ENCODE peak calls at places on chromosomes 6 and 20, in nine cellular contexts. M is HCT116, Z is hepatocyte, K is GM23248, J is neural progenitor cell, A is SK-N-SH, L is PC-3, F is GM23338, I is MM.1S. R is an unnamed sample.

GRCh38 chr6:28266962-28267694 is at the start of gene ZSCAN26:
- DNase-seq in Z (peak; percentile 91), F (peak; percentile 96), J (peak; percentile 92), L (peak; percentile 93), M (peak; percentile 88), I (peak; percentile 85), K (peak; percentile 88), A (peak; percentile 85), R (peak; percentile 87)

GRCh38 chr6:119351005-119351394 is 1.4 kb upstream of the MAN1A1 start:
- DNase-seq in F (no peak), Z (peak; percentile 31), M (peak; percentile 22), I (peak; percentile 65), A (peak; percentile 32), L (peak; percentile 57), J (no peak), K (peak; percentile 75), R (peak; percentile 75)

GRCh38 chr20:62265365-62265764 is 27.0 kb downstream of the OSBPL2 start:
- DNase-seq in M (no peak), J (no peak), K (no peak), L (no peak), Z (no peak), F (no peak), A (no peak), I (no peak), R (no peak)

GRCh38 chr6:7785243-7785941 is 59.5 kb downstream of the BMP6 start:
- DNase-seq in M (no peak), K (no peak), I (no peak), Z (no peak), F (no peak), L (no peak), J (no peak), A (no peak), R (no peak)

GRCh38 chr6:43634702-43635303 is 837 bp upstream of the MAD2L1BP start:
- DNase-seq in A (no peak), Z (no peak), L (no peak), J (no peak), K (no peak), I (no peak), F (no peak), M (no peak), R (no peak)

GRCh38 chr20:2800590-2801458 is at the start of gene CPXM1:
- DNase-seq in F (peak; percentile 86), I (no peak), Z (peak; percentile 55), L (no peak), J (peak; percentile 90), A (peak; percentile 98), K (no peak), M (no peak), R (no peak)

GRCh38 chr6:5053864-5054426 is 31.2 kb upstream of the PPP1R3G start:
- DNase-seq in K (peak; percentile 19), I (peak; percentile 84), J (no peak), A (no peak), L (no peak), F (no peak), M (no peak), Z (no peak), R (no peak)

GRCh38 chr20:17824676-17825224 is 125.0 kb downstream of the BANF2 start:
- DNase-seq in L (no peak), A (no peak), F (no peak), Z (no peak), I (no peak), K (no peak), M (no peak), J (no peak), R (no peak)

GRCh38 chr6:7218586-7218985 is 94.4 kb downstream of the SSR1 start:
- DNase-seq in L (no peak), F (no peak), J (no peak), Z (no peak), A (no peak), K (no peak), M (no peak), I (no peak), R (no peak)

GRCh38 chr20:12723811-12724210 is 285.0 kb upstream of the SPTLC3 start:
- DNase-seq in L (no peak), K (no peak), F (no peak), M (no peak), J (no peak), I (no peak), A (no peak), Z (no peak), R (no peak)

GRCh38 chr6:147200711-147201110 is 3.5 kb upstream of the STXBP5 start:
- DNase-seq in M (no peak), F (no peak), L (no peak), Z (no peak), K (no peak), I (no peak), J (no peak), A (no peak), R (no peak)

GRCh38 chr6:137776786-137777185 is 90.3 kb upstream of the TNFAIP3 start:
- DNase-seq in L (peak; percentile 70), I (no peak), K (peak; percentile 16), Z (peak; percentile 35), A (no peak), J (no peak), M (no peak), F (no peak), R (no peak)

GRCh38 chr20:19692685-19693119 is 65.4 kb upstream of the RIN2 start:
- DNase-seq in Z (peak; percentile 66), I (peak; percentile 58), K (peak; percentile 58), L (peak; percentile 82), J (peak; percentile 61), M (peak; percentile 37), F (peak; percentile 77), A (peak; percentile 58), R (peak; percentile 40)

GRCh38 chr6:501891-502601 is 110.5 kb downstream of the IRF4 start:
- DNase-seq in Z (no peak), M (no peak), F (no peak), A (no peak), I (peak; percentile 8), K (no peak), J (peak; percentile 9), L (no peak), R (no peak)

GRCh38 chr6:75206338-75207210 is 721 bp upstream of the COL12A1 start:
- DNase-seq in L (no peak), M (no peak), A (peak; percentile 18), F (peak; percentile 32), Z (peak; percentile 32), J (peak; percentile 48), I (no peak), K (peak; percentile 81), R (no peak)

GRCh38 chr6:2021713-2022125 is 223.7 kb downstream of the GMDS start:
- DNase-seq in M (no peak), K (peak; percentile 63), F (no peak), J (peak; percentile 33), I (no peak), A (no peak), Z (peak; percentile 14), L (peak; percentile 66), R (no peak)

GRCh38 chr20:43751167-43752050 is 24.6 kb upstream of the GTSF1L start:
- DNase-seq in A (no peak), Z (no peak), M (no peak), F (no peak), L (peak; percentile 96), J (no peak), I (peak; percentile 97), K (peak; percentile 90), R (peak; percentile 55)

GRCh38 chr6:155054851-155055250 is 59.7 kb downstream of the TIAM2 start:
- DNase-seq in I (no peak), A (no peak), J (no peak), L (no peak), K (peak; percentile 38), M (no peak), Z (no peak), F (no peak), R (no peak)

GRCh38 chr6:160139420-160139851 is 17.8 kb downstream of the SLC22A1 start:
- DNase-seq in J (no peak), M (no peak), L (peak; percentile 81), Z (peak; percentile 58), F (no peak), K (peak; percentile 84), A (no peak), I (no peak), R (no peak)

GRCh38 chr20:41177636-41178035 is 40.3 kb downstream of the PLCG1 start:
- DNase-seq in J (no peak), K (peak; percentile 97), M (peak; percentile 8), L (peak; percentile 85), I (no peak), A (no peak), Z (peak; percentile 23), F (no peak), R (no peak)

GRCh38 chr6:118577972-118578371 is 29.9 kb downstream of the PLN start:
- DNase-seq in I (no peak), Z (no peak), M (no peak), L (no peak), F (no peak), A (no peak), K (no peak), J (no peak), R (no peak)

GRCh38 chr6:53418288-53418687 is 69.5 kb upstream of the ELOVL5 start:
- DNase-seq in L (no peak), I (no peak), A (no peak), Z (no peak), M (no peak), K (no peak), J (no peak), F (no peak), R (no peak)
- TF ChIP-seq EZH2phosphoT487 in L (no peak), I (no peak), A (no peak), Z (no peak), M (no peak), K (no peak), J (no peak), F (no peak), R (no peak)

GRCh38 chr20:22915512-22915911 is 119.6 kb upstream of the SSTR4 start:
- DNase-seq in J (no peak), K (no peak), L (no peak), F (no peak), Z (no peak), I (no peak), A (no peak), M (no peak), R (no peak)
- H3K27ac ChIP-seq in J (no peak overlapping the region), K (no peak overlapping the region), L (no peak overlapping the region), F (no peak overlapping the region), Z (no peak overlapping the region), I (no peak overlapping the region), A (no peak overlapping the region), M (no peak overlapping the region), R (no peak overlapping the region)

GRCh38 chr20:47922280-47922675 is 137.0 kb upstream of the SULF2 start:
- DNase-seq in Z (peak; percentile 25), J (no peak), A (no peak), K (peak; percentile 57), F (no peak), I (no peak), M (no peak), L (peak; percentile 86), R (no peak)
- TF ChIP-seq EZH2phosphoT487 in Z (no peak), J (no peak), A (no peak), K (no peak), F (no peak), I (no peak), M (no peak), L (no peak), R (no peak)

GRCh38 chr6:169332250-169332649 is 78.6 kb upstream of the THBS2 start:
- DNase-seq in Z (no peak), M (no peak), A (no peak), K (no peak), L (no peak), I (no peak), F (no peak), J (no peak), R (no peak)
- H3K27ac ChIP-seq in Z (no peak overlapping the region), M (no peak overlapping the region), A (no peak overlapping the region), K (no peak overlapping the region), L (no peak overlapping the region), I (no peak overlapping the region), F (no peak overlapping the region), J (no peak overlapping the region), R (no peak overlapping the region)